ENCODE peak calls at places on chromosome 17, in ten cellular contexts. One of them, this sample, is unnamed.

GRCh38 chr17:64196626-64197025 is 66.4 kb downstream of the TEX2 start:
- DNase-seq in endodermal cell: no peak
- DNase-seq in iPS DF 6.9: no peak
- DNase-seq in stimulated activated CD4-positive, alpha-beta T cell treated with anti-CD3 and anti-CD28 coated beads, TNF-alpha, amount 100 ng/mL, for 1 hour: no peak
- DNase-seq in DMS153: no peak
- DNase-seq in hippocampal formation: no peak
- DNase-seq in H9: no peak
- DNase-seq in IMR-90: peak
- DNase-seq in NCI-H1092 treated with DMSO at 0.1 percent for 48 hours: no peak
- DNase-seq in EL: peak
- DNase-seq in this sample: no peak

GRCh38 chr17:49218941-49219913 is 8.7 kb downstream of the ABI3 start:
- DNase-seq in endodermal cell: peak
- DNase-seq in iPS DF 6.9: no peak
- DNase-seq in stimulated activated CD4-positive, alpha-beta T cell treated with anti-CD3 and anti-CD28 coated beads, TNF-alpha, amount 100 ng/mL, for 1 hour: no peak
- DNase-seq in DMS153: no peak
- DNase-seq in hippocampal formation: no peak
- DNase-seq in H9: peak
- DNase-seq in IMR-90: no peak
- DNase-seq in NCI-H1092 treated with DMSO at 0.1 percent for 48 hours: no peak
- DNase-seq in EL: no peak
- DNase-seq in this sample: no peak

GRCh38 chr17:79757140-79757745 is 20.7 kb upstream of the CBX2 start:
- DNase-seq in endodermal cell: no peak
- DNase-seq in iPS DF 6.9: no peak
- DNase-seq in stimulated activated CD4-positive, alpha-beta T cell treated with anti-CD3 and anti-CD28 coated beads, TNF-alpha, amount 100 ng/mL, for 1 hour: no peak
- DNase-seq in DMS153: no peak
- DNase-seq in hippocampal formation: no peak
- DNase-seq in H9: no peak
- DNase-seq in IMR-90: no peak
- DNase-seq in NCI-H1092 treated with DMSO at 0.1 percent for 48 hours: no peak
- DNase-seq in EL: no peak
- DNase-seq in this sample: no peak

GRCh38 chr17:74077231-74077630 is 126.2 kb upstream of the RPL38 start:
- DNase-seq in endodermal cell: no peak
- DNase-seq in iPS DF 6.9: no peak
- DNase-seq in stimulated activated CD4-positive, alpha-beta T cell treated with anti-CD3 and anti-CD28 coated beads, TNF-alpha, amount 100 ng/mL, for 1 hour: no peak
- DNase-seq in DMS153: no peak
- DNase-seq in hippocampal formation: no peak
- DNase-seq in H9: no peak
- DNase-seq in IMR-90: no peak
- DNase-seq in NCI-H1092 treated with DMSO at 0.1 percent for 48 hours: no peak
- DNase-seq in EL: no peak
- DNase-seq in this sample: no peak

GRCh38 chr17:7967751-7968150 is 34.7 kb upstream of the GUCY2D start:
- DNase-seq in endodermal cell: no peak
- DNase-seq in iPS DF 6.9: no peak
- DNase-seq in stimulated activated CD4-positive, alpha-beta T cell treated with anti-CD3 and anti-CD28 coated beads, TNF-alpha, amount 100 ng/mL, for 1 hour: no peak
- DNase-seq in DMS153: no peak
- DNase-seq in hippocampal formation: no peak
- DNase-seq in H9: no peak
- DNase-seq in IMR-90: no peak
- DNase-seq in NCI-H1092 treated with DMSO at 0.1 percent for 48 hours: no peak
- DNase-seq in EL: no peak
- DNase-seq in this sample: no peak

GRCh38 chr17:7346761-7347614 is 5.0 kb upstream of the KCTD11 start:
- DNase-seq in endodermal cell: no peak
- DNase-seq in iPS DF 6.9: no peak
- DNase-seq in stimulated activated CD4-positive, alpha-beta T cell treated with anti-CD3 and anti-CD28 coated beads, TNF-alpha, amount 100 ng/mL, for 1 hour: no peak
- DNase-seq in DMS153: no peak
- DNase-seq in hippocampal formation: no peak
- DNase-seq in H9: no peak
- DNase-seq in IMR-90: no peak
- DNase-seq in NCI-H1092 treated with DMSO at 0.1 percent for 48 hours: no peak
- DNase-seq in EL: no peak
- DNase-seq in this sample: no peak

GRCh38 chr17:74601944-74602572 is 10.0 kb upstream of the CD300LD start:
- DNase-seq in endodermal cell: peak
- DNase-seq in iPS DF 6.9: peak
- DNase-seq in stimulated activated CD4-positive, alpha-beta T cell treated with anti-CD3 and anti-CD28 coated beads, TNF-alpha, amount 100 ng/mL, for 1 hour: no peak
- DNase-seq in DMS153: no peak
- DNase-seq in hippocampal formation: no peak
- DNase-seq in H9: peak
- DNase-seq in IMR-90: peak
- DNase-seq in NCI-H1092 treated with DMSO at 0.1 percent for 48 hours: peak
- DNase-seq in EL: peak
- DNase-seq in this sample: no peak

GRCh38 chr17:68515238-68515637 is 3.0 kb downstream of the PRKAR1A start:
- DNase-seq in endodermal cell: peak
- DNase-seq in iPS DF 6.9: no peak
- DNase-seq in stimulated activated CD4-positive, alpha-beta T cell treated with anti-CD3 and anti-CD28 coated beads, TNF-alpha, amount 100 ng/mL, for 1 hour: no peak
- DNase-seq in DMS153: no peak
- DNase-seq in hippocampal formation: no peak
- DNase-seq in H9: no peak
- DNase-seq in IMR-90: no peak
- DNase-seq in NCI-H1092 treated with DMSO at 0.1 percent for 48 hours: no peak
- DNase-seq in EL: no peak
- DNase-seq in this sample: no peak

GRCh38 chr17:56173958-56174357 is 20.7 kb downstream of the ANKFN1 start:
- DNase-seq in endodermal cell: peak
- DNase-seq in iPS DF 6.9: no peak
- DNase-seq in stimulated activated CD4-positive, alpha-beta T cell treated with anti-CD3 and anti-CD28 coated beads, TNF-alpha, amount 100 ng/mL, for 1 hour: no peak
- DNase-seq in DMS153: no peak
- DNase-seq in hippocampal formation: no peak
- DNase-seq in H9: no peak
- DNase-seq in IMR-90: no peak
- DNase-seq in NCI-H1092 treated with DMSO at 0.1 percent for 48 hours: peak
- DNase-seq in EL: peak
- DNase-seq in this sample: no peak

GRCh38 chr17:2393184-2393953 is 7.5 kb downstream of the MNT start:
- DNase-seq in endodermal cell: peak
- DNase-seq in iPS DF 6.9: no peak
- DNase-seq in stimulated activated CD4-positive, alpha-beta T cell treated with anti-CD3 and anti-CD28 coated beads, TNF-alpha, amount 100 ng/mL, for 1 hour: peak
- DNase-seq in DMS153: peak
- DNase-seq in hippocampal formation: peak
- DNase-seq in H9: peak
- DNase-seq in IMR-90: peak
- DNase-seq in NCI-H1092 treated with DMSO at 0.1 percent for 48 hours: peak
- DNase-seq in EL: peak
- DNase-seq in this sample: peak

GRCh38 chr17:58991718-58992331 is 114.9 kb downstream of the TRIM37 start:
- DNase-seq in endodermal cell: no peak
- DNase-seq in iPS DF 6.9: no peak
- DNase-seq in stimulated activated CD4-positive, alpha-beta T cell treated with anti-CD3 and anti-CD28 coated beads, TNF-alpha, amount 100 ng/mL, for 1 hour: no peak
- DNase-seq in DMS153: no peak
- DNase-seq in hippocampal formation: no peak
- DNase-seq in H9: no peak
- DNase-seq in IMR-90: peak
- DNase-seq in NCI-H1092 treated with DMSO at 0.1 percent for 48 hours: no peak
- DNase-seq in EL: peak
- DNase-seq in this sample: no peak

GRCh38 chr17:7515912-7516610 is 31.9 kb downstream of the POLR2A start:
- DNase-seq in endodermal cell: no peak
- DNase-seq in iPS DF 6.9: no peak
- DNase-seq in stimulated activated CD4-positive, alpha-beta T cell treated with anti-CD3 and anti-CD28 coated beads, TNF-alpha, amount 100 ng/mL, for 1 hour: no peak
- DNase-seq in DMS153: no peak
- DNase-seq in hippocampal formation: no peak
- DNase-seq in H9: no peak
- DNase-seq in IMR-90: no peak
- DNase-seq in NCI-H1092 treated with DMSO at 0.1 percent for 48 hours: no peak
- DNase-seq in EL: peak
- DNase-seq in this sample: no peak

GRCh38 chr17:77830816-77831490 is 127.5 kb upstream of the TNRC6C start:
- DNase-seq in endodermal cell: peak
- DNase-seq in iPS DF 6.9: no peak
- DNase-seq in stimulated activated CD4-positive, alpha-beta T cell treated with anti-CD3 and anti-CD28 coated beads, TNF-alpha, amount 100 ng/mL, for 1 hour: no peak
- DNase-seq in DMS153: no peak
- DNase-seq in hippocampal formation: no peak
- DNase-seq in H9: no peak
- DNase-seq in IMR-90: no peak
- DNase-seq in NCI-H1092 treated with DMSO at 0.1 percent for 48 hours: no peak
- DNase-seq in EL: no peak
- DNase-seq in this sample: no peak

GRCh38 chr17:80760501-80760900 is 215.9 kb downstream of the RPTOR start:
- DNase-seq in endodermal cell: peak
- DNase-seq in iPS DF 6.9: no peak
- DNase-seq in stimulated activated CD4-positive, alpha-beta T cell treated with anti-CD3 and anti-CD28 coated beads, TNF-alpha, amount 100 ng/mL, for 1 hour: no peak
- DNase-seq in DMS153: peak
- DNase-seq in hippocampal formation: no peak
- DNase-seq in H9: no peak
- DNase-seq in IMR-90: no peak
- DNase-seq in NCI-H1092 treated with DMSO at 0.1 percent for 48 hours: peak
- DNase-seq in EL: no peak
- DNase-seq in this sample: peak

GRCh38 chr17:2482218-2482617 is 29.5 kb downstream of the METTL16 start:
- DNase-seq in endodermal cell: no peak
- DNase-seq in iPS DF 6.9: no peak
- DNase-seq in stimulated activated CD4-positive, alpha-beta T cell treated with anti-CD3 and anti-CD28 coated beads, TNF-alpha, amount 100 ng/mL, for 1 hour: no peak
- DNase-seq in DMS153: peak
- DNase-seq in hippocampal formation: no peak
- DNase-seq in H9: no peak
- DNase-seq in IMR-90: no peak
- DNase-seq in NCI-H1092 treated with DMSO at 0.1 percent for 48 hours: no peak
- DNase-seq in EL: no peak
- DNase-seq in this sample: no peak

GRCh38 chr17:358491-359133 is 6.0 kb upstream of the RPH3AL start:
- DNase-seq in endodermal cell: no peak
- DNase-seq in iPS DF 6.9: no peak
- DNase-seq in stimulated activated CD4-positive, alpha-beta T cell treated with anti-CD3 and anti-CD28 coated beads, TNF-alpha, amount 100 ng/mL, for 1 hour: no peak
- DNase-seq in DMS153: no peak
- DNase-seq in hippocampal formation: no peak
- DNase-seq in H9: peak
- DNase-seq in IMR-90: no peak
- DNase-seq in NCI-H1092 treated with DMSO at 0.1 percent for 48 hours: no peak
- DNase-seq in EL: no peak
- DNase-seq in this sample: no peak

GRCh38 chr17:40099627-40100418 is 566 bp downstream of the NR1D1 start:
- DNase-seq in endodermal cell: peak
- DNase-seq in iPS DF 6.9: no peak
- DNase-seq in stimulated activated CD4-positive, alpha-beta T cell treated with anti-CD3 and anti-CD28 coated beads, TNF-alpha, amount 100 ng/mL, for 1 hour: no peak
- DNase-seq in DMS153: no peak
- DNase-seq in hippocampal formation: no peak
- DNase-seq in H9: no peak
- DNase-seq in IMR-90: no peak
- DNase-seq in NCI-H1092 treated with DMSO at 0.1 percent for 48 hours: no peak
- DNase-seq in EL: peak
- DNase-seq in this sample: no peak

GRCh38 chr17:18093616-18094408 is 6.1 kb downstream of the DRG2 start:
- DNase-seq in endodermal cell: peak
- DNase-seq in iPS DF 6.9: no peak
- DNase-seq in stimulated activated CD4-positive, alpha-beta T cell treated with anti-CD3 and anti-CD28 coated beads, TNF-alpha, amount 100 ng/mL, for 1 hour: no peak
- DNase-seq in DMS153: no peak
- DNase-seq in hippocampal formation: no peak
- DNase-seq in H9: peak
- DNase-seq in IMR-90: peak
- DNase-seq in NCI-H1092 treated with DMSO at 0.1 percent for 48 hours: no peak
- DNase-seq in EL: peak
- DNase-seq in this sample: no peak

GRCh38 chr17:45147102-45147580 is 1.1 kb upstream of the HEXIM1 start:
- DNase-seq in endodermal cell: no peak
- DNase-seq in iPS DF 6.9: no peak
- DNase-seq in stimulated activated CD4-positive, alpha-beta T cell treated with anti-CD3 and anti-CD28 coated beads, TNF-alpha, amount 100 ng/mL, for 1 hour: no peak
- DNase-seq in DMS153: no peak
- DNase-seq in hippocampal formation: no peak
- DNase-seq in H9: no peak
- DNase-seq in IMR-90: peak
- DNase-seq in NCI-H1092 treated with DMSO at 0.1 percent for 48 hours: no peak
- DNase-seq in EL: no peak
- DNase-seq in this sample: peak

GRCh38 chr17:78624461-78625216 is 47.4 kb upstream of the DNAH17 start:
- DNase-seq in endodermal cell: no peak
- DNase-seq in iPS DF 6.9: no peak
- DNase-seq in stimulated activated CD4-positive, alpha-beta T cell treated with anti-CD3 and anti-CD28 coated beads, TNF-alpha, amount 100 ng/mL, for 1 hour: no peak
- DNase-seq in DMS153: no peak
- DNase-seq in hippocampal formation: no peak
- DNase-seq in H9: no peak
- DNase-seq in IMR-90: no peak
- DNase-seq in NCI-H1092 treated with DMSO at 0.1 percent for 48 hours: no peak
- DNase-seq in EL: no peak
- DNase-seq in this sample: no peak

GRCh38 chr17:57284984-57285646 is 28.8 kb downstream of the MSI2 start:
- DNase-seq in endodermal cell: peak
- DNase-seq in iPS DF 6.9: peak
- DNase-seq in stimulated activated CD4-positive, alpha-beta T cell treated with anti-CD3 and anti-CD28 coated beads, TNF-alpha, amount 100 ng/mL, for 1 hour: no peak
- DNase-seq in DMS153: no peak
- DNase-seq in hippocampal formation: peak
- DNase-seq in H9: no peak
- DNase-seq in IMR-90: no peak
- DNase-seq in NCI-H1092 treated with DMSO at 0.1 percent for 48 hours: no peak
- DNase-seq in EL: no peak
- DNase-seq in this sample: no peak

GRCh38 chr17:27461192-27461859 is 5.1 kb downstream of the KSR1 start:
- DNase-seq in endodermal cell: peak
- DNase-seq in iPS DF 6.9: no peak
- DNase-seq in stimulated activated CD4-positive, alpha-beta T cell treated with anti-CD3 and anti-CD28 coated beads, TNF-alpha, amount 100 ng/mL, for 1 hour: no peak
- DNase-seq in DMS153: no peak
- DNase-seq in hippocampal formation: no peak
- DNase-seq in H9: no peak
- DNase-seq in IMR-90: no peak
- DNase-seq in NCI-H1092 treated with DMSO at 0.1 percent for 48 hours: no peak
- DNase-seq in EL: no peak
- DNase-seq in this sample: no peak

GRCh38 chr17:49715221-49715620 is 7.5 kb upstream of the SLC35B1 start:
- DNase-seq in endodermal cell: no peak
- DNase-seq in iPS DF 6.9: no peak
- DNase-seq in stimulated activated CD4-positive, alpha-beta T cell treated with anti-CD3 and anti-CD28 coated beads, TNF-alpha, amount 100 ng/mL, for 1 hour: no peak
- DNase-seq in DMS153: no peak
- DNase-seq in hippocampal formation: no peak
- DNase-seq in H9: no peak
- DNase-seq in IMR-90: no peak
- DNase-seq in NCI-H1092 treated with DMSO at 0.1 percent for 48 hours: no peak
- DNase-seq in EL: no peak
- DNase-seq in this sample: no peak

GRCh38 chr17:54935487-54935886 is 33.0 kb downstream of the COX11 start:
- DNase-seq in endodermal cell: no peak
- DNase-seq in iPS DF 6.9: no peak
- DNase-seq in stimulated activated CD4-positive, alpha-beta T cell treated with anti-CD3 and anti-CD28 coated beads, TNF-alpha, amount 100 ng/mL, for 1 hour: no peak
- DNase-seq in DMS153: no peak
- DNase-seq in hippocampal formation: no peak
- DNase-seq in H9: no peak
- DNase-seq in IMR-90: no peak
- DNase-seq in NCI-H1092 treated with DMSO at 0.1 percent for 48 hours: no peak
- DNase-seq in EL: no peak
- DNase-seq in this sample: no peak

GRCh38 chr17:8146381-8147140 is 5.6 kb downstream of the PER1 start:
- DNase-seq in endodermal cell: no peak
- DNase-seq in iPS DF 6.9: no peak
- DNase-seq in stimulated activated CD4-positive, alpha-beta T cell treated with anti-CD3 and anti-CD28 coated beads, TNF-alpha, amount 100 ng/mL, for 1 hour: no peak
- DNase-seq in DMS153: no peak
- DNase-seq in hippocampal formation: no peak
- DNase-seq in H9: no peak
- DNase-seq in IMR-90: no peak
- DNase-seq in NCI-H1092 treated with DMSO at 0.1 percent for 48 hours: no peak
- DNase-seq in EL: no peak
- DNase-seq in this sample: no peak

GRCh38 chr17:79988163-79988971 is 47.3 kb downstream of the TBC1D16 start:
- DNase-seq in endodermal cell: no peak
- DNase-seq in iPS DF 6.9: no peak
- DNase-seq in stimulated activated CD4-positive, alpha-beta T cell treated with anti-CD3 and anti-CD28 coated beads, TNF-alpha, amount 100 ng/mL, for 1 hour: no peak
- DNase-seq in DMS153: peak
- DNase-seq in hippocampal formation: no peak
- DNase-seq in H9: no peak
- DNase-seq in IMR-90: peak
- DNase-seq in NCI-H1092 treated with DMSO at 0.1 percent for 48 hours: peak
- DNase-seq in EL: peak
- DNase-seq in this sample: peak